ENCODE peak calls at places on chromosomes 12 and 14, in five cellular contexts. N, B, X, C and G are unnamed samples.

GRCh38 chr12:51871126-51871525 is 16.8 kb upstream of the ANKRD33 start:
- DNase-seq in N (no peak), B (no peak), X (no peak), C (no peak), G (no peak)

GRCh38 chr14:22314183-22314820 is 274.7 kb downstream of the DAD1 start:
- DNase-seq in N (no peak), B (no peak), X (no peak), C (no peak), G (peak)

GRCh38 chr12:269216-269615 is 6.6 kb upstream of the SLC6A13 start:
- DNase-seq in N (no peak), B (no peak), X (no peak), C (no peak), G (peak)

GRCh38 chr12:132851465-132851864 is 22.8 kb upstream of the GOLGA3 start:
- DNase-seq in N (no peak), B (no peak), X (no peak), C (no peak), G (no peak)

GRCh38 chr12:57161491-57161890 is 14.1 kb upstream of the LRP1-AS start:
- DNase-seq in N (no peak), B (no peak), X (no peak), C (no peak), G (no peak)

GRCh38 chr12:68317047-68317667 is 15.0 kb downstream of the MDM1 start:
- DNase-seq in N (no peak), B (peak), X (no peak), C (no peak), G (no peak)

GRCh38 chr14:54086780-54087179 is 130.2 kb upstream of the BMP4 start:
- DNase-seq in N (no peak), B (no peak), X (no peak), C (no peak), G (no peak)

GRCh38 chr12:90020006-90020405 is 311.4 kb upstream of the ATP2B1 start:
- DNase-seq in N (no peak), B (no peak), X (no peak), C (no peak), G (no peak)

GRCh38 chr12:3964404-3964803 is 91.2 kb upstream of the PARP11 start:
- DNase-seq in N (no peak), B (peak), X (no peak), C (no peak), G (no peak)

GRCh38 chr14:44029933-44030332 is 477.1 kb downstream of the FSCB start:
- DNase-seq in N (no peak), B (no peak), X (no peak), C (no peak), G (no peak)

GRCh38 chr12:57072661-57073060 is 5.9 kb downstream of the NEMP1 start:
- DNase-seq in N (no peak), B (no peak), X (no peak), C (no peak), G (no peak)

GRCh38 chr14:91063119-91063518 is 2.7 kb upstream of the RPS6KA5 start:
- DNase-seq in N (no peak), B (no peak), X (no peak), C (no peak), G (no peak)

GRCh38 chr14:20436363-20436755 is 393 bp upstream of the KLHL33 start:
- DNase-seq in N (no peak), B (no peak), X (no peak), C (no peak), G (no peak)

GRCh38 chr12:31440586-31440985 is 114.6 kb upstream of the SINHCAF start:
- DNase-seq in N (no peak), B (no peak), X (no peak), C (no peak), G (no peak)

GRCh38 chr12:86551146-86551571 is 295.0 kb upstream of the MGAT4C start:
- DNase-seq in N (no peak), B (no peak), X (no peak), C (no peak), G (no peak)

GRCh38 chr14:70662080-70662479 is 20.4 kb downstream of the TTC9 start:
- DNase-seq in N (no peak), B (no peak), X (no peak), C (no peak), G (no peak)

GRCh38 chr12:90959538-90960139 is 4.7 kb upstream of the CCER1 start:
- DNase-seq in N (no peak), B (peak), X (no peak), C (no peak), G (peak)

DNA sequence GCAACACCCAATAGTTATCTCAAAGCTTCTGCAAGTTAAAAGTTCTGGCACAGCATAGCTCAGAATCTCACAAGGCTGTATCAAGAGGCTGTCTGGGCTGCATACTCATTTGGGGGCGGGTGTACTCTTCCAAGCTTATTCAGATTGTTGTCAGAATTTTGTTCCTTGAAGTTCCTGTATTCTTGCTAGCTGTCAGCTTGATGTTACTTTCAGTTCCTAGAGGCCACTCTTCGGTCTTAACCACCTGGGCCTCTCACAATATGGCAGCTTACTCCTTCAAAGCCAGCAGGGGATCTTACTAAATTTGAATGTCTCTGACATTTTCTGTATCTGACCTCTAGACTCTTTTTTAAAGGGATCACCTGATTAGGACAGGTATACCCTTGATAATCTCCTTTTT is 38.9 kb downstream of the KCNC2 start:
- DNase-seq in N (no peak), B (no peak), X (no peak), C (no peak), G (no peak)
- TF ChIP-seq POLR2A in N (no peak), B (no peak), X (no peak), C (no peak), G (no peak)

DNA sequence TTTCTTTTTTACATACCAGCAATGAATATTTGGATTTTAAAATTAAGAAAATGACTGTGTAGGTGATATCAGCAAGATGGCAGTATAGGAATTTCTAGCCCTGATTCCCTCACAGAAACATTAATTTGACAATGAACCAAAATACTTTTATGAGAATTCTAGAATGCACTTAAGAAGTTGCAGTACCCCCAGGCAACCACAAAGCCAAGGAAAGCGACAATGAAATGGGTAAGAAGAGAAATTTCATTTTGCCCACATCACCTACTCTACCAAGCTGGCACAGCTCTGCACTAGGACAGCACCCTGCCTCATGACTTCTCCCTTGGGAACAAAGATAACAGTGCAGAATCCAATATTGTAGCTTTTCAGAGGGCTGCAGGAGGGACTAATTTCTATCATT is 6.6 kb downstream of the OR9K2 start:
- DNase-seq in N (no peak), B (no peak), X (no peak), C (no peak), G (no peak)
- TF ChIP-seq CTCF in N (no peak), B (no peak), X (no peak), C (no peak), G (no peak)

DNA sequence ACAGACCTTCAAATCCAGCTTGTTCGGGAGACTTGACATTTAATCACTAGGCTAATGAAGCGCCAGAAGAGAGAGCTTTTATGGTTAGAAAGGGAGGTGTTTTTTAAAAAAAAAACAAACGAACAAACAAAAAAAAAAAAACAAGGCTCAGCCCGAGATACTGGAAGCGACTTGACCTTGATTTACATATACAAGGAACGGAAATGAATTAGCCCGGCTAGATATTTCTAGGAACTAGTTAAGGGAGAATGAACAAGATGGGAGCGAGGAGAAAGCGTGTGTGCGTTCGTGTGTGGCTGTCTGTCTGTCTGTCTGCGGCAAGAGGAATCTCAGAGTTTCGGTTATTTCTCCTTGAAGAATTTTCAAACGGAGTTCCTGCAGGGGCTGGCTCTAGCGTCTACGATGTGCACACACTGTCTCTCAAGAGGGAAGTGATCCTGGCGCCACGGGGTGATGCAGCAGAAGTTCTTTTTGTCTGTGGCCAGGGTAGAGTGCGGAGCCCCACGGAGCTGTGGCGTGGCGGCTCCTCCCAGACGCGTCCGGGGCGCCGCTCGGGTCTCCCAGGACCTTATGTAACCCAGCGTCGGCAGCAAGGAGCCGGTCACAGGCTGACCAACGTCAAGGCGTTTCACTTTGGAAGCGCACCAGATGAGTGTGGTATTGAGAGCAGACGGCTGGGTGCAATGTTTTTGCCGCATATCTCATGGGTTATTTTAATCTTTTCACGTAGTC is 18.8 kb downstream of the SOCS2 start:
- DNase-seq in N (peak), B (peak), X (peak), C (peak), G (peak)
- H3K27ac ChIP-seq in N (peak), B (peak), X (peak), C (peak), G (peak)

DNA sequence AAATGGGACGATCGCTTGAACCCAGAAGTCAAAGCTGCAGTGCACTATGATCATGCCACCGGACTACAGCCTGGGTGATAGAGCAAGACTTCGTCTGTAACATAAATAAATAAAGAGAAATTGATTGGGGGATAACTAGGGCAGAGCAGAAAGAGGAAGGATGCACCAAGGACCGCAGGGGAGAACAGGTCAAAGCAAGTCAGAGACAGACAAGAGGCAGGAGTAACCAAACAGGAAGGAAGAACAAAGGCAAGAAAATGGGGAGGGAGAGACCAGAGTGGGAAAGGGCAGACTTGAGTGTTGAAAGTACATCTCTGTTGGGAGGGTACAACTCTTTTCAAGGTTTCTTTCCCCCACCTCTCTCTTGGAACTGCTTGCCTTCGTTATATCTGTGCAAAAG is 50.8 kb upstream of the ELK3 start:
- DNase-seq in N (no peak), B (no peak), X (no peak), C (no peak), G (no peak)
- TF ChIP-seq POLR2A in N (no peak), B (no peak), X (no peak), C (no peak), G (no peak)

GRCh38 chr12:65695077-65695865 is 129.0 kb upstream of the HMGA2 start:
- DNase-seq in N (peak), B (peak), X (no peak), C (no peak), G (peak)

GRCh38 chr12:65703176-65703575 is 121.1 kb upstream of the HMGA2 start:
- DNase-seq in N (no peak), B (no peak), X (no peak), C (no peak), G (no peak)

GRCh38 chr12:65696227-65696626 is 128.1 kb upstream of the HMGA2 start:
- DNase-seq in N (no peak), B (no peak), X (no peak), C (no peak), G (no peak)

DNA sequence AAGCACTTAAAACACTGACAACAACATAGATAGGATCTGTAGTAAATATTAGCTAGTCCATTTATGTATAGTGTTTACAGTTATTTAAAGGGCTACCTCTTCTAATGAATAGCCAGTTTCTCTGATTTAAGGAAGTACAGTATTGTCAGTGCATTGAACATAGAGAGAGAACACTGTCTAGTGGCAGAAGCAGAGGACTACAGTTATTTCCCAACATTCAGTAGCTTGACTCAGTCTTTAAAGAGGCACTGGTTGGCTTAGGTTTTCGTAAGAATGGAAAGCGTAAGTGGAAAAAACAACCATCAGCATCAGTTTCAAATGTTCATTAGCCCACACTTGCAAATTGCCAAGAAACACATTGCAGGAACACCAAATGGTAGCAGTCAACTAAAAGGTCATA is 125.0 kb upstream of the HMGA2 start:
- DNase-seq in N (no peak), B (no peak), X (no peak), C (no peak), G (no peak)
- TF ChIP-seq CTCF in N (no peak), B (no peak), X (no peak), C (no peak), G (no peak)

GRCh38 chr14:100288382-100289185 is 17.7 kb downstream of the SLC25A29 start:
- DNase-seq in N (no peak), B (peak), X (no peak), C (peak), G (no peak)

GRCh38 chr14:100285021-100285912 is 21.0 kb downstream of the SLC25A29 start:
- DNase-seq in N (no peak), B (peak), X (no peak), C (peak), G (peak)

GRCh38 chr14:100285913-100286400 is 20.3 kb downstream of the SLC25A29 start:
- DNase-seq in N (no peak), B (peak), X (no peak), C (peak), G (no peak)

GRCh38 chr14:100287202-100287997 is 18.8 kb downstream of the SLC25A29 start:
- DNase-seq in N (no peak), B (peak), X (no peak), C (peak), G (no peak)

GRCh38 chr14:100286484-100287191 is 19.6 kb downstream of the SLC25A29 start:
- DNase-seq in N (no peak), B (no peak), X (no peak), C (peak), G (no peak)
- H3K27ac ChIP-seq in N (no peak), B (peak), X (no peak), C (peak), G (no peak)

GRCh38 chr12:6960291-6961277 is 9.4 kb downstream of the PTPN6 start:
- DNase-seq in N (no peak), B (no peak), X (no peak), C (peak), G (no peak)

GRCh38 chr12:6959376-6960290 is 8.5 kb downstream of the PTPN6 start:
- DNase-seq in N (no peak), B (no peak), X (no peak), C (peak), G (no peak)

GRCh38 chr12:6957741-6958608 is 6.8 kb downstream of the PTPN6 start:
- DNase-seq in N (no peak), B (no peak), X (no peak), C (no peak), G (no peak)

GRCh38 chr12:6957151-6957701 is 6.1 kb downstream of the PTPN6 start:
- DNase-seq in N (no peak), B (no peak), X (no peak), C (no peak), G (no peak)

GRCh38 chr12:6958609-6959375 is 7.6 kb downstream of the PTPN6 start:
- DNase-seq in N (no peak), B (no peak), X (no peak), C (peak), G (no peak)
- TF ChIP-seq POLR2A in N (no peak), B (peak), X (peak), C (peak), G (no peak)

GRCh38 chr12:95365912-95366311 is 108.0 kb upstream of the METAP2 start:
- DNase-seq in N (no peak), B (no peak), X (no peak), C (no peak), G (no peak)
- TF ChIP-seq CTCF in N (no peak), B (no peak), X (no peak), C (no peak), G (no peak)